ENCODE peak calls at places on chromosome 9, in nine cellular contexts. Q is IMR-90, I is heart left ventricle, M is ovary, Y is stomach, T is GM12892, J is H54, P is transverse colon, F is Peyer's patch. U is an unnamed sample.

GRCh38 chr9:130156672-130157071 is 15.5 kb upstream of the NCS1 start:
- DNase-seq in Q (no peak), I (no peak), M (no peak), Y (peak), T (no peak), J (no peak), P (no peak), F (no peak), U (no peak)

GRCh38 chr9:113652355-113653152 is 189.0 kb downstream of the RGS3 start:
- DNase-seq in Q (no peak), I (no peak), M (no peak), Y (no peak), T (no peak), J (no peak), P (no peak), F (no peak), U (no peak)

GRCh38 chr9:109886050-109886449 is 106.1 kb downstream of the PALM2AKAP2 start:
- DNase-seq in Q (no peak), I (peak), M (no peak), Y (no peak), T (no peak), J (no peak), P (no peak), F (no peak), U (no peak)

GRCh38 chr9:126667190-126668055 is 53.7 kb downstream of the LMX1B start:
- DNase-seq in Q (no peak), I (no peak), M (no peak), Y (no peak), T (no peak), J (no peak), P (no peak), F (no peak), U (no peak)

GRCh38 chr9:89497181-89497963 is 541 bp downstream of the SEMA4D start:
- DNase-seq in Q (no peak), I (no peak), M (no peak), Y (peak), T (peak), J (no peak), P (peak), F (peak), U (no peak)

GRCh38 chr9:21030389-21031035 is 928 bp downstream of the HACD4 start:
- DNase-seq in Q (peak), I (no peak), M (no peak), Y (no peak), T (peak), J (peak), P (no peak), F (no peak), U (no peak)

GRCh38 chr9:104280216-104280585 is 186.1 kb downstream of the SMC2 start:
- DNase-seq in Q (no peak), I (no peak), M (no peak), Y (no peak), T (no peak), J (no peak), P (no peak), F (no peak), U (no peak)

GRCh38 chr9:129280236-129281231 is 102.5 kb upstream of the IER5L start:
- DNase-seq in Q (no peak), I (no peak), M (peak), Y (no peak), T (peak), J (no peak), P (peak), F (peak), U (peak)

GRCh38 chr9:13942695-13943094 is 371.2 kb downstream of the NFIB start:
- DNase-seq in Q (peak), I (peak), M (peak), Y (no peak), T (no peak), J (peak), P (no peak), F (no peak), U (no peak)

GRCh38 chr9:90961375-90961774 is 159.8 kb downstream of the SYK start:
- DNase-seq in Q (peak), I (peak), M (no peak), Y (no peak), T (no peak), J (no peak), P (no peak), F (no peak), U (no peak)

GRCh38 chr9:33418090-33418489 is 15.7 kb upstream of the AQP7 start:
- DNase-seq in Q (no peak), I (no peak), M (no peak), Y (no peak), T (no peak), J (no peak), P (peak), F (no peak), U (no peak)

GRCh38 chr9:94630833-94631232 is 8.5 kb downstream of the FBP1 start:
- DNase-seq in Q (no peak), I (no peak), M (no peak), Y (peak), T (no peak), J (no peak), P (no peak), F (no peak), U (no peak)

GRCh38 chr9:21624675-21625477 is 142.8 kb upstream of the IFNE start:
- DNase-seq in Q (no peak), I (no peak), M (no peak), Y (no peak), T (no peak), J (no peak), P (no peak), F (no peak), U (no peak)

GRCh38 chr9:105241356-105242043 is 3.0 kb upstream of the SLC44A1 start:
- DNase-seq in Q (no peak), I (no peak), M (no peak), Y (no peak), T (no peak), J (no peak), P (no peak), F (no peak), U (no peak)

GRCh38 chr9:92657296-92658094 is 12.4 kb downstream of the IPPK start:
- DNase-seq in Q (no peak), I (no peak), M (no peak), Y (no peak), T (no peak), J (no peak), P (no peak), F (no peak), U (peak)

GRCh38 chr9:96649620-96650323 is 5.3 kb downstream of the PRXL2C start:
- DNase-seq in Q (no peak), I (no peak), M (no peak), Y (no peak), T (no peak), J (no peak), P (no peak), F (no peak), U (no peak)

GRCh38 chr9:137240321-137240840 is 706 bp upstream of the TUBB4B start:
- DNase-seq in Q (peak), I (peak), M (peak), Y (peak), T (peak), J (peak), P (peak), F (peak), U (peak)

GRCh38 chr9:79266986-79267385 is 304.8 kb upstream of the TLE4 start:
- DNase-seq in Q (peak), I (no peak), M (no peak), Y (no peak), T (no peak), J (no peak), P (no peak), F (no peak), U (no peak)

GRCh38 chr9:36148652-36149051 is 12.1 kb downstream of the GLIPR2 start:
- DNase-seq in Q (peak), I (peak), M (peak), Y (peak), T (peak), J (peak), P (peak), F (peak), U (peak)

DNA sequence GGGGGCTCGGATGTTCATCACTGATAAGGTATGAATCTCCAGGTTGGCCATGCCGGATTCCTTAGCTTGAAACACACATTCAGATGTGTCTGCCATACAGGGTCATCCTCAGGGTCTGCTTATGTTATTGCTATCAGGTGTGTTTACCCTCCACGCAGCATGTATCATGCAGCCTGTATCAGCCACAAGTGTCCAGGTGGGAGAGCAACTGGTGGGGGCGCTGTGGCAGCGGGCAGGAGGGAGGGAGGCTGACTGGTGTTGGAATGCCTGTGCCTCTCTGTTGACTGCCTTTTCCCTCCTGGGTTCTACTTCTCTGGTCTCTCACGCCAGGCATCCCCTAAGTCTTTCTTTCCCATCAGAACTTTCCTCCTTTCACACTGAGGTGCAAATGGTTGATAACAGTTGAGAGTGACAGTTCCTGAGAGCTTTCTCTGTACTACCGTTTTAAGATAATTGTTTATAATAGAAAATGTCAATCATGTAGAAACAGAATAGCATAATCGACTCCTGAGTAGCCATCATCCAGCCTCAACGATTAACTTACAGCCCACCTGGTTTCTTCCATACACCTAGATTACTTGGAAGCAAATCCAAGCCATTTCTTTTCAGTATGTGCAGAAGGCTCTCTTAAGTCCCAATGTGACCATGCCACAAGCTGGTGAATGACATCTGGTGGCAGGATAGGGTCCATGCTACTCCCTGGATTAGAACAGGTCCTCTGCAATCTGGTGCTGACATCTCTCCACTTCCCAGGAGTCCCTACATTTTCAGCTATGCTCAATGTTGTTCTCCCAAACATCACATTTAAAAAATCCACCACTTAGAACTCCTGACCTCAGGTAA is 86.6 kb downstream of the ACER2 start:
- DNase-seq in Q (no peak), I (no peak), M (no peak), Y (no peak), T (no peak), J (no peak), P (no peak), F (no peak), U (no peak)
- TF ChIP-seq POLR2A in Q (no peak), I (no peak), M (no peak), Y (no peak), T (no peak), J (no peak), P (no peak), F (no peak), U (no peak)

DNA sequence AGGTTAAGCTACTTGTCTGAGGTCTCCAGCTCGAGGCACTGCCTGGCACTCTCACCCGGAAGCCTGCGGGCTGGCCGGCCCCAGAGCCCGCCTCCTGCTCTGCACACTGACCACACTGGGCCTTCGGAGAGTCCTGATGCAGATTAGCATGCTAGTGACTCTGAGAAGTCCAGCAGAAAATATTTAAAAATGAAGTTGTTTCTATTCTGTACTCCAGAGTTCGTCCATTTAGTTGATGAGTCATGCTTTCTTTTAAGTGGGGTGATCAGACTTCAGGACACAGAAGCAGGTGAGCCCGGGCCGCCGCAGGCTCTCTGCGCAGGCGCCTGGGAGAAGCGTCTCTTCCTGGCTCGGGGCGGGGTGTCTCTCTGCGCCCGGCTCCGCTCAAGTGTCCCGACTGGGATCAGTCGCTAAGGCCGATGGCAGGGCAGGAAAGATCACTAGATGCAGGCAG is 32.5 kb downstream of the FAM240B start:
- DNase-seq in Q (no peak), I (peak), M (peak), Y (peak), T (no peak), J (no peak), P (peak), F (no peak), U (peak)
- TF ChIP-seq POLR2A in Q (no peak), I (no peak), M (no peak), Y (no peak), T (no peak), J (no peak), P (no peak), F (no peak), U (no peak)

DNA sequence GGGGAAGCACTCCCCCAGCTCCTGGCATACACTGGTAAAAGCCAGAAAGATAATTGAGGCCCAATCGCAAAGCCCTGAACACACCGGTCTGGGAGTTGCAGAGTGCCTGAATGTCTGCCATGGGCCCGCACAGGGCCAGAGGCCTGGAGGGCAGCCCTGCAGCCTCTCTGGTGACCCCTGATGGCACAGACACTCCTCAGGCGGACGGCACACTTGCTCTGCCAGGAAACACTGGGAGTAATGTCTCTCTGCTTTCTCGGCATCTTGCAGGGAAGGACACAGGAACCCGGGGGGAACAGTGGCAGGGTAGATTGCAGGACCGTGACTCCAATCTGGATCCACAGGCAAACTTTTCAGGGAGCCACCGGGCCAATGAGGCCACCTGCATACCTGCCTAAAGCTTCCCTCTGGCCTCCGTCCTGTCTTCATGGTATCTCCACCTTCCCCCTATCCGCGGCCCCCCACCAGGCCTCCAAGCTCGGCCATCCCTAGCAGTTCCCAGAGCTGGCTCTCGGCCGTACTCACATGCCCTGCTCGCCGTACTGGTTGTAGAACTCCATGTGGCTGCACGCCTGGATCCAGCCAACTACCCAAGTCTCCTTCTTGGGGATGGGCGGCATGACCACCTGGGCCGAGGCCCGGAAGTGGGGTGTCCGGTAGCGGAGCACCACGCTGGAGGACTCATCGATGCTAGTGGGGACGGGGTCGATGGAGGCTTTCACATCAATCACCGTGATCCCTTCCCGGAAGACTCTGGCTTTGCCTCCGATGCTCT is 791 bp downstream of the FAM78A start:
- DNase-seq in Q (no peak), I (peak), M (no peak), Y (no peak), T (no peak), J (no peak), P (peak), F (peak), U (peak)
- TF ChIP-seq POLR2A in Q (no peak), I (no peak), M (no peak), Y (no peak), T (no peak), J (no peak), P (no peak), F (no peak), U (no peak)

GRCh38 chr9:127698985-127699670 is 7.7 kb upstream of the CFAP157 start:
- DNase-seq in Q (peak), I (peak), M (peak), Y (peak), T (peak), J (no peak), P (peak), F (peak), U (peak)
- TF ChIP-seq POLR2A in Q (no peak), I (no peak), M (peak), Y (no peak), T (no peak), J (no peak), P (peak), F (no peak), U (no peak)

DNA sequence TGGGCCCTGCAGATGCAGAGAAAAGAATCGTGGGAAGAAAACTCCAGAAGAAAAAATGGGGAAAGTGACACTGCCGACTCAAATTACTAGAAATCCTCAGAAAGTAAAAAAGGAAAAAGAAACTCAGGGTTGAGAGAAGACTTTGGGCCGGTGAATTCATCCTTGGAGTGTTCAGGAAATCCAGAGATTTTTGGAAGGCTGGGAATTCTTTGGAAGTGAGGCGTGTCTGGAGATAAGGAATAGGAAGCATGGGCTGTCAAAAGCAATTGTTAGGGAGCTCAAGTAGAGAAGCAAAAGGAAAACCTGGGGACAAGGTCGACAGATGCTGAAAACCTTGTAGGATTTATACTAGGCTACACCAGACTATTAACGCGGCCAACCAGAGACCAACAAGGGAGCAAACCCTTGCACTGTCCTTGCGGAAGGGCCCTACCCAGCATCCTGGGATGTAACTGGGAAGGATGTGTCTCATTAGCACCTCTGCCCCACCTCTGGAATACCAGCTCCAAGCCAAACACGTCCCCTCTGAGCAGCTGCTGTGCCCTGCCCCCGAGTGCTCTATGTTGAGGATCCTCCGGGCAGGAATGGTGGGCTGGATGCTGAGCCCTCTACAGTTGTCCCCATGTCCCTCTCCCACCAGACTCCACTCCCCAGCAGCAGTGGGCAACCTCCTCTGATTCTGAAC is 11.6 kb downstream of the DAB2IP start:
- DNase-seq in Q (no peak), I (no peak), M (no peak), Y (no peak), T (no peak), J (no peak), P (no peak), F (no peak), U (no peak)
- TF ChIP-seq POLR2A in Q (no peak), I (no peak), M (no peak), Y (no peak), T (no peak), J (no peak), P (no peak), F (no peak), U (no peak)

U was measured in testis.